ENCODE peak calls at places on chromosomes 5 and 9, in five cellular contexts. One of them, this sample, is unnamed.

GRCh38 chr5:179345179-179345428 is 157 bp downstream of the ADAMTS2 start:
- DNase-seq in Panc1: no peak
- DNase-seq in pancreas: no peak
- DNase-seq in AG04450: no peak
- DNase-seq in body of pancreas: no peak
- DNase-seq in this sample: no peak

GRCh38 chr5:81165493-81166119 is 67.5 kb upstream of the CKMT2 start:
- DNase-seq in body of pancreas: peak; percentile 28
- DNase-seq in AG04450: peak; percentile 29
- DNase-seq in Panc1: peak; percentile 67
- DNase-seq in pancreas: no peak
- DNase-seq in this sample: peak; percentile 57

GRCh38 chr9:21395778-21396717 is 10.8 kb upstream of the IFNA2 start:
- DNase-seq in body of pancreas: peak; percentile 51
- DNase-seq in pancreas: peak; percentile 68
- DNase-seq in Panc1: no peak
- DNase-seq in AG04450: no peak
- DNase-seq in this sample: no peak

GRCh38 chr5:132274050-132274869 is 16.8 kb downstream of the PDLIM4 start:
- DNase-seq in pancreas: no peak
- DNase-seq in body of pancreas: no peak
- DNase-seq in Panc1: no peak
- DNase-seq in AG04450: no peak
- DNase-seq in this sample: no peak

GRCh38 chr9:136791466-136792276 is 527 bp downstream of the TMEM141 start:
- DNase-seq in AG04450: no peak
- DNase-seq in Panc1: no peak
- DNase-seq in body of pancreas: peak; percentile 84
- DNase-seq in pancreas: peak; percentile 94
- DNase-seq in this sample: no peak

GRCh38 chr5:149870697-149871096 is 73.9 kb downstream of the PDE6A start:
- DNase-seq in body of pancreas: no peak
- DNase-seq in Panc1: no peak
- DNase-seq in pancreas: no peak
- DNase-seq in AG04450: no peak
- DNase-seq in this sample: no peak

GRCh38 chr9:98285446-98285845 is 30.0 kb upstream of the TBC1D2 start:
- DNase-seq in body of pancreas: no peak
- DNase-seq in AG04450: no peak
- DNase-seq in pancreas: no peak
- DNase-seq in Panc1: no peak
- DNase-seq in this sample: no peak

GRCh38 chr9:88604836-88605499 is 70.0 kb downstream of the NXNL2 start:
- DNase-seq in AG04450: no peak
- DNase-seq in Panc1: no peak
- DNase-seq in pancreas: no peak
- DNase-seq in body of pancreas: no peak
- DNase-seq in this sample: no peak

GRCh38 chr9:106420511-106420944 is 442.4 kb upstream of the ZNF462 start:
- DNase-seq in Panc1: no peak
- DNase-seq in pancreas: no peak
- DNase-seq in body of pancreas: no peak
- DNase-seq in AG04450: no peak
- DNase-seq in this sample: peak; percentile 77

GRCh38 chr5:59682542-59682941 is 211.0 kb downstream of the PDE4D start:
- DNase-seq in AG04450: no peak
- DNase-seq in body of pancreas: no peak
- DNase-seq in pancreas: no peak
- DNase-seq in Panc1: no peak
- DNase-seq in this sample: no peak

GRCh38 chr5:36444582-36444999 is 142.9 kb upstream of the RANBP3L start:
- DNase-seq in pancreas: no peak
- DNase-seq in body of pancreas: peak; percentile 24
- DNase-seq in AG04450: no peak
- DNase-seq in Panc1: no peak
- DNase-seq in this sample: no peak

GRCh38 chr5:180811012-180811622 is 8.5 kb upstream of the MGAT1 start:
- DNase-seq in body of pancreas: no peak
- DNase-seq in Panc1: no peak
- DNase-seq in AG04450: no peak
- DNase-seq in pancreas: no peak
- DNase-seq in this sample: no peak

GRCh38 chr5:102241809-102242421 is 54.2 kb downstream of the SLCO4C1 start:
- DNase-seq in pancreas: no peak
- DNase-seq in Panc1: no peak
- DNase-seq in AG04450: no peak
- DNase-seq in body of pancreas: no peak
- DNase-seq in this sample: no peak

GRCh38 chr5:14424011-14424685 is 157.4 kb upstream of the OTULINL start:
- DNase-seq in body of pancreas: no peak
- DNase-seq in AG04450: no peak
- DNase-seq in Panc1: no peak
- DNase-seq in pancreas: no peak
- DNase-seq in this sample: no peak

GRCh38 chr5:42884326-42884725 is 72.6 kb upstream of the SELENOP start:
- DNase-seq in AG04450: no peak
- DNase-seq in pancreas: no peak
- DNase-seq in Panc1: no peak
- DNase-seq in body of pancreas: no peak
- DNase-seq in this sample: no peak
- TF ChIP-seq CTCF in AG04450: no peak
- TF ChIP-seq CTCF in pancreas: no peak
- TF ChIP-seq CTCF in Panc1: no peak
- TF ChIP-seq CTCF in body of pancreas: no peak
- TF ChIP-seq CTCF in this sample: no peak

GRCh38 chr5:116343961-116344360 is 230.7 kb downstream of the SEMA6A start:
- DNase-seq in body of pancreas: no peak
- DNase-seq in Panc1: no peak
- DNase-seq in AG04450: no peak
- DNase-seq in pancreas: no peak
- DNase-seq in this sample: no peak
- H3K4me3 ChIP-seq in body of pancreas: no peak overlapping the region
- H3K4me3 ChIP-seq in Panc1: no peak overlapping the region
- H3K4me3 ChIP-seq in AG04450: no peak overlapping the region
- H3K4me3 ChIP-seq in pancreas: no peak overlapping the region
- H3K4me3 ChIP-seq in this sample: no peak overlapping the region

GRCh38 chr5:128637031-128637430 is 99.0 kb upstream of the FBN2 start:
- DNase-seq in pancreas: no peak
- DNase-seq in AG04450: peak; percentile 15
- DNase-seq in Panc1: no peak
- DNase-seq in body of pancreas: no peak
- DNase-seq in this sample: no peak
- TF ChIP-seq CTCF in pancreas: no peak
- TF ChIP-seq CTCF in AG04450: peak; percentile 16
- TF ChIP-seq CTCF in Panc1: no peak
- TF ChIP-seq CTCF in body of pancreas: no peak
- TF ChIP-seq CTCF in this sample: no peak

GRCh38 chr5:95620030-95620869 is at the start of gene GPR150:
- DNase-seq in Panc1: no peak
- DNase-seq in AG04450: no peak
- DNase-seq in body of pancreas: peak; percentile 74
- DNase-seq in pancreas: peak; percentile 92
- DNase-seq in this sample: no peak

GRCh38 chr5:95620870-95621838 is 1.3 kb downstream of the GPR150 start:
- DNase-seq in body of pancreas: peak; percentile 64
- DNase-seq in pancreas: peak; percentile 83
- DNase-seq in Panc1: no peak
- DNase-seq in AG04450: no peak
- DNase-seq in this sample: no peak

GRCh38 chr5:95619518-95620029 is 313 bp upstream of the GPR150 start:
- DNase-seq in AG04450: no peak
- DNase-seq in body of pancreas: no peak
- DNase-seq in pancreas: no peak
- DNase-seq in Panc1: no peak
- DNase-seq in this sample: no peak

GRCh38 chr5:95617057-95617456 is 2.8 kb upstream of the GPR150 start:
- DNase-seq in pancreas: no peak
- DNase-seq in AG04450: no peak
- DNase-seq in body of pancreas: no peak
- DNase-seq in Panc1: no peak
- DNase-seq in this sample: no peak

DNA sequence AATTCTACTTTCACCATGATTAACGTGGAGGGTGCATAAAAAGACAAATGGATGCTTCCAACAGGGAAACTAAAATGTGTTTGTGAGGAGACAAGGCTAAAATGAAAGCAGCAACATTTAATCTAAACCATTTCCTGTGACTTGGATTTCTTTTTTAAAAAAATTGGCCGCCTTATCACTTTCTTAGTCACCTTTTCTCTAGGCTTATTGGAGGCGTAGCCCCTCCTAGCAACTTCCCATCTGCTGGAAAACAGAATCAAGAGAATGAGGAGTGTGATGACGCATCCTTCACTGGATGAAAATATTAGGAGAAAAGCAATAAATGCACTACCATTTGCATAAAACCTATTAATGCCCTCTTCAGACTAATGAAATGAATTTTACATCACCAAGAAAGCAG is 791 bp upstream of the GPR150 start:
- DNase-seq in body of pancreas: no peak
- DNase-seq in pancreas: no peak
- DNase-seq in Panc1: no peak
- DNase-seq in AG04450: no peak
- DNase-seq in this sample: no peak
- H3K4me3 ChIP-seq in body of pancreas: no peak overlapping the region
- H3K4me3 ChIP-seq in pancreas: peak overlapping the region; percentile 38
- H3K4me3 ChIP-seq in Panc1: peak overlapping the region; percentile 73
- H3K4me3 ChIP-seq in AG04450: no peak overlapping the region
- H3K4me3 ChIP-seq in this sample: no peak overlapping the region

GRCh38 chr5:32274548-32275420 is 38.0 kb downstream of the MTMR12 start:
- DNase-seq in pancreas: no peak
- DNase-seq in AG04450: no peak
- DNase-seq in body of pancreas: no peak
- DNase-seq in Panc1: no peak
- DNase-seq in this sample: peak; percentile 39

GRCh38 chr5:32272746-32273145 is 40.0 kb downstream of the MTMR12 start:
- DNase-seq in pancreas: no peak
- DNase-seq in body of pancreas: no peak
- DNase-seq in Panc1: no peak
- DNase-seq in AG04450: no peak
- DNase-seq in this sample: no peak

GRCh38 chr5:32275421-32275765 is 37.3 kb downstream of the MTMR12 start:
- DNase-seq in Panc1: no peak
- DNase-seq in pancreas: no peak
- DNase-seq in AG04450: no peak
- DNase-seq in body of pancreas: no peak
- DNase-seq in this sample: no peak

GRCh38 chr5:32270178-32270577 is 42.6 kb downstream of the MTMR12 start:
- DNase-seq in Panc1: no peak
- DNase-seq in AG04450: no peak
- DNase-seq in body of pancreas: no peak
- DNase-seq in pancreas: no peak
- DNase-seq in this sample: no peak

DNA sequence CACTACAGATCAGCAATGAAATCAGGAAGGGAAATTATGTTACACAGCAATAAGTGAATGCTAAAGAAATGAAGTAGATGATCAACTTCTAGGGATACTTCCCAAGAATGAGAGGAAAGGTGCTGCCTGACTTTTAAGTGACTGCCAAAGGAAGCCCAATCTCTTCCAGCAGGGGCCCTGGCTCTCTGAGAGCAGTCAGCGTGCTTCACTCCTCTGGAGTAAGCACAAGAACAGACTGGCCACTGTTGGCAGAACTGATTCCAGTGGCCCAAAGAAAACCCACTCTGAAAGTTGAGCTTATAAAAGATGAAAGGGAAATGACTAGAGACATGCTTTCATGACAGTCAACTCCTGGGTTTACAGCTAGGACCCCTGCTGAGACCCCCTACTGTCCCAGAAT is 41.8 kb downstream of the MTMR12 start:
- DNase-seq in AG04450: no peak
- DNase-seq in Panc1: no peak
- DNase-seq in pancreas: no peak
- DNase-seq in body of pancreas: no peak
- DNase-seq in this sample: no peak
- TF ChIP-seq CTCF in AG04450: no peak
- TF ChIP-seq CTCF in Panc1: no peak
- TF ChIP-seq CTCF in pancreas: no peak
- TF ChIP-seq CTCF in body of pancreas: no peak
- TF ChIP-seq CTCF in this sample: no peak

GRCh38 chr5:1443991-1444360 is 1.3 kb downstream of the SLC6A3 start:
- DNase-seq in body of pancreas: no peak
- DNase-seq in Panc1: no peak
- DNase-seq in pancreas: no peak
- DNase-seq in AG04450: no peak
- DNase-seq in this sample: no peak

GRCh38 chr5:1445895-1446601 is 808 bp upstream of the SLC6A3 start:
- DNase-seq in pancreas: peak; percentile 55
- DNase-seq in Panc1: no peak
- DNase-seq in body of pancreas: no peak
- DNase-seq in AG04450: no peak
- DNase-seq in this sample: no peak

GRCh38 chr5:1443145-1443543 is 2.1 kb downstream of the SLC6A3 start:
- DNase-seq in AG04450: no peak
- DNase-seq in body of pancreas: no peak
- DNase-seq in Panc1: no peak
- DNase-seq in pancreas: no peak
- DNase-seq in this sample: no peak

GRCh38 chr5:1445313-1445894 is at the start of gene SLC6A3:
- DNase-seq in Panc1: no peak
- DNase-seq in AG04450: no peak
- DNase-seq in pancreas: peak; percentile 36
- DNase-seq in body of pancreas: no peak
- DNase-seq in this sample: no peak

DNA sequence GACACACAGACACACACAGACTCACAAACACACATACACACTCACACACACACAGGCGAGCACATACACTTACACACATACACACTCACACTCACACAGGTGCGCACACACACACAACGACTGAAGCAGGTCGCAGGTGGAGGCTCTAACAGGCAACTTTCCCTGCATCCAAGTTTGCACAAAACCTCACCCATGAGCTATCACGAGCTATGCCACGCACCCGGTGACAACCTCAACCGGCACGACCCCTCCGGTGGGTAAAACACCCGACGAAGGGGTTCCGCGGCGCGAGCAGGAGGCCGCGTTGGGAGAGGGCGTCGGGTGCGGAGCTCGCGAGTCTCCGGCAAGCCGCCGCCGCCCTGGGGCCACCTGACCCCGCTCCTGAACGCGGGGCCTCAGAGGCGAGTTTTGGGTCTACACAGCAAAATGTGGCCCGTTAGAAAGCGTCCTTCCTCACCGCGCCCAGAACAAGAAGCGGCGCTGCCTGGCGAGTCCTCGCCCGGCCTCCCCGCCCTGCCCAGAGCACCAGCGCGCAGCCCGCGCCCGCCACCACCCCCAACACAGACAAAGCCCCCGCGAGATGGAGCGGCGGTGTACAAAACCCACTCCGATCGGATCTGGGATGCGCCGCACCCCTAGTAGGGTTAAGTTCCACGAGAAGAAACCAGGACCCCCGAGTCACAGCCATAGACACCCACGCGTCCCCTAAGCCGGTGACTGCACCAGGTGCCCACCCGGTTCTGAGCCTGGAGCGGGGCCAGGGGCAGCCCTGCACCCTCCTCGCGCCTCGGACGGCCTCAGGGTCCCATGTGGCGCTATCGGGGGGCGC is 665 bp downstream of the SLC6A3 start:
- DNase-seq in body of pancreas: no peak
- DNase-seq in Panc1: no peak
- DNase-seq in AG04450: no peak
- DNase-seq in pancreas: peak; percentile 51
- DNase-seq in this sample: no peak
- H3K4me3 ChIP-seq in body of pancreas: no peak overlapping the region
- H3K4me3 ChIP-seq in Panc1: no peak overlapping the region
- H3K4me3 ChIP-seq in AG04450: no peak overlapping the region
- H3K4me3 ChIP-seq in pancreas: no peak overlapping the region
- H3K4me3 ChIP-seq in this sample: no peak overlapping the region

This sample was measured in HFF-Myc.